ENCODE peak calls at places on chromosomes 1 and 21, in six cellular contexts. E, R, S, Z, C and U are unnamed samples.

GRCh38 chr1:119870917-119871486 is 25.3 kb downstream of the ADAM30 start:
- DNase-seq in Z (peak; percentile 82), R (peak; percentile 63), C (no peak), S (peak; percentile 35), E (peak; percentile 81), U (no peak)

GRCh38 chr1:91549041-91549735 is 48.5 kb downstream of the CDC7 start:
- DNase-seq in S (no peak), E (no peak), Z (no peak), C (no peak), R (no peak), U (no peak)

GRCh38 chr1:15923241-15923640 is 52.7 kb downstream of the ZBTB17 start:
- DNase-seq in Z (no peak), C (no peak), S (no peak), E (peak; percentile 25), R (no peak), U (peak; percentile 59)

GRCh38 chr1:56978819-56979218 is 13.0 kb upstream of the C8B start:
- DNase-seq in S (no peak), Z (no peak), R (no peak), C (no peak), E (no peak), U (no peak)

GRCh38 chr1:52268372-52268771 is 97.6 kb downstream of the CC2D1B start:
- DNase-seq in Z (no peak), S (no peak), E (no peak), R (no peak), C (no peak), U (no peak)

GRCh38 chr1:204341380-204341779 is 18.3 kb downstream of the PLEKHA6 start:
- DNase-seq in S (no peak), R (no peak), Z (no peak), C (no peak), E (no peak), U (no peak)

GRCh38 chr1:244391761-244392160 is 59.9 kb downstream of the ADSS2 start:
- DNase-seq in S (no peak), Z (no peak), C (no peak), R (no peak), E (peak; percentile 99), U (peak; percentile 29)

GRCh38 chr21:36966066-36966845 is at the start of gene HLCS:
- DNase-seq in Z (peak; percentile 81), E (peak; percentile 14), S (no peak), R (no peak), C (no peak), U (no peak)

GRCh38 chr1:226135059-226135651 is 51.4 kb downstream of the ACBD3 start:
- DNase-seq in C (no peak), E (no peak), Z (no peak), R (no peak), S (no peak), U (no peak)

GRCh38 chr21:46616656-46617055 is 11.8 kb upstream of the S100B start:
- DNase-seq in S (no peak), R (no peak), E (no peak), Z (no peak), C (no peak), U (no peak)

GRCh38 chr1:27102707-27103468 is 52.0 kb downstream of the SLC9A1 start:
- DNase-seq in R (no peak), E (peak; percentile 19), C (no peak), Z (peak; percentile 82), S (no peak), U (no peak)

GRCh38 chr1:49187054-49187453 is 410.4 kb upstream of the BEND5 start:
- DNase-seq in S (no peak), R (no peak), E (no peak), Z (no peak), C (no peak), U (no peak)

GRCh38 chr1:63524166-63524565 is 841 bp downstream of the EFCAB7 start:
- DNase-seq in C (no peak), R (no peak), E (no peak), Z (no peak), S (no peak), U (no peak)

GRCh38 chr1:191757003-191757402 is 401.3 kb upstream of the RGS18 start:
- DNase-seq in E (no peak), C (no peak), S (no peak), R (peak; percentile 4), Z (no peak), U (peak; percentile 97)

GRCh38 chr1:152783095-152783494 is 3.0 kb upstream of the LCE1E start:
- DNase-seq in Z (no peak), S (no peak), C (no peak), R (no peak), E (no peak), U (no peak)

GRCh38 chr21:44533891-44534627 is 5.9 kb downstream of the KRTAP10-1 start:
- DNase-seq in R (no peak), S (no peak), E (no peak), C (no peak), Z (no peak), U (no peak)

GRCh38 chr1:23352096-23352695 is 8.1 kb upstream of the HNRNPR start:
- DNase-seq in E (no peak), R (no peak), Z (no peak), S (no peak), C (no peak), U (no peak)

GRCh38 chr1:232575524-232576040 is 54.4 kb downstream of the SIPA1L2 start:
- DNase-seq in S (no peak), R (no peak), C (no peak), Z (no peak), E (no peak), U (no peak)

GRCh38 chr1:234836045-234836681 is 226.2 kb upstream of the IRF2BP2 start:
- DNase-seq in Z (no peak), R (no peak), E (no peak), C (no peak), S (no peak), U (no peak)

GRCh38 chr1:44721521-44722361 is 9.2 kb downstream of the RNU5D-1 start:
- DNase-seq in E (peak; percentile 87), Z (peak; percentile 81), C (no peak), R (peak; percentile 61), S (peak; percentile 81), U (peak; percentile 88)